ENCODE peak calls at places on chromosomes 2 and 18, in five cellular contexts. One of them, this sample, is unnamed.

GRCh38 chr2:54483426-54483825 is 27.3 kb downstream of the SPTBN1 start:
- DNase-seq in AG04449: no peak
- DNase-seq in NCI-H1105 treated with DMSO at 0.1 percent for 48 hours: no peak
- DNase-seq in A549: peak; percentile 22
- DNase-seq in Caki2: no peak
- DNase-seq in this sample: no peak

GRCh38 chr2:200756618-200757321 is 54.9 kb upstream of the BZW1 start:
- DNase-seq in AG04449: peak; percentile 41
- DNase-seq in NCI-H1105 treated with DMSO at 0.1 percent for 48 hours: no peak
- DNase-seq in A549: peak; percentile 89
- DNase-seq in Caki2: peak; percentile 97
- DNase-seq in this sample: no peak

GRCh38 chr18:52715421-52715820 is 375.4 kb downstream of the DCC start:
- DNase-seq in AG04449: no peak
- DNase-seq in NCI-H1105 treated with DMSO at 0.1 percent for 48 hours: no peak
- DNase-seq in A549: no peak
- DNase-seq in Caki2: no peak
- DNase-seq in this sample: no peak

GRCh38 chr2:230949966-230950832 is 25.2 kb upstream of the GPR55 start:
- DNase-seq in AG04449: no peak
- DNase-seq in NCI-H1105 treated with DMSO at 0.1 percent for 48 hours: no peak
- DNase-seq in A549: no peak
- DNase-seq in Caki2: no peak
- DNase-seq in this sample: no peak

GRCh38 chr2:10329880-10330699 is 27.4 kb downstream of the HPCAL1 start:
- DNase-seq in AG04449: no peak
- DNase-seq in NCI-H1105 treated with DMSO at 0.1 percent for 48 hours: no peak
- DNase-seq in A549: peak; percentile 80
- DNase-seq in Caki2: peak; percentile 80
- DNase-seq in this sample: no peak

GRCh38 chr2:201158111-201158929 is 24.6 kb upstream of the CASP10 start:
- DNase-seq in AG04449: no peak
- DNase-seq in NCI-H1105 treated with DMSO at 0.1 percent for 48 hours: peak; percentile 46
- DNase-seq in A549: peak; percentile 84
- DNase-seq in Caki2: peak; percentile 85
- DNase-seq in this sample: peak; percentile 85

GRCh38 chr2:149098722-149099121 is 60.2 kb downstream of the LYPD6B start:
- DNase-seq in AG04449: peak; percentile 76
- DNase-seq in NCI-H1105 treated with DMSO at 0.1 percent for 48 hours: no peak
- DNase-seq in A549: no peak
- DNase-seq in Caki2: peak; percentile 16
- DNase-seq in this sample: no peak

GRCh38 chr18:48948112-48949050 is 2.4 kb downstream of the SMAD7 start:
- DNase-seq in AG04449: no peak
- DNase-seq in NCI-H1105 treated with DMSO at 0.1 percent for 48 hours: peak; percentile 62
- DNase-seq in A549: no peak
- DNase-seq in Caki2: peak; percentile 62
- DNase-seq in this sample: no peak

GRCh38 chr2:3025261-3025660 is 352.4 kb downstream of the EIPR1 start:
- DNase-seq in AG04449: no peak
- DNase-seq in NCI-H1105 treated with DMSO at 0.1 percent for 48 hours: no peak
- DNase-seq in A549: no peak
- DNase-seq in Caki2: no peak
- DNase-seq in this sample: no peak

GRCh38 chr18:79439201-79440023 is 43.7 kb downstream of the NFATC1 start:
- DNase-seq in AG04449: peak; percentile 36
- DNase-seq in NCI-H1105 treated with DMSO at 0.1 percent for 48 hours: no peak
- DNase-seq in A549: no peak
- DNase-seq in Caki2: no peak
- DNase-seq in this sample: no peak

GRCh38 chr2:105473011-105473410 is 74.2 kb upstream of the FHL2 start:
- DNase-seq in AG04449: no peak
- DNase-seq in NCI-H1105 treated with DMSO at 0.1 percent for 48 hours: no peak
- DNase-seq in A549: no peak
- DNase-seq in Caki2: no peak
- DNase-seq in this sample: no peak

GRCh38 chr2:197309369-197310231 is 980 bp downstream of the ANKRD44 start:
- DNase-seq in AG04449: no peak
- DNase-seq in NCI-H1105 treated with DMSO at 0.1 percent for 48 hours: peak; percentile 3
- DNase-seq in A549: no peak
- DNase-seq in Caki2: peak; percentile 47
- DNase-seq in this sample: no peak

GRCh38 chr2:31354837-31355236 is 59.7 kb downstream of the XDH start:
- DNase-seq in AG04449: no peak
- DNase-seq in NCI-H1105 treated with DMSO at 0.1 percent for 48 hours: no peak
- DNase-seq in A549: peak; percentile 51
- DNase-seq in Caki2: no peak
- DNase-seq in this sample: no peak

GRCh38 chr2:46863895-46864294 is 51.7 kb downstream of the MCFD2 start:
- DNase-seq in AG04449: no peak
- DNase-seq in NCI-H1105 treated with DMSO at 0.1 percent for 48 hours: no peak
- DNase-seq in A549: no peak
- DNase-seq in Caki2: no peak
- DNase-seq in this sample: no peak

GRCh38 chr2:40325111-40325510 is 126.8 kb downstream of the SLC8A1 start:
- DNase-seq in AG04449: no peak
- DNase-seq in NCI-H1105 treated with DMSO at 0.1 percent for 48 hours: no peak
- DNase-seq in A549: no peak
- DNase-seq in Caki2: peak; percentile 49
- DNase-seq in this sample: no peak

GRCh38 chr18:5962362-5962761 is 67.0 kb upstream of the TMEM200C start:
- DNase-seq in AG04449: no peak
- DNase-seq in NCI-H1105 treated with DMSO at 0.1 percent for 48 hours: no peak
- DNase-seq in A549: no peak
- DNase-seq in Caki2: no peak
- DNase-seq in this sample: no peak

GRCh38 chr2:23940262-23940975 is at the start of gene UBXN2A:
- DNase-seq in AG04449: no peak
- DNase-seq in NCI-H1105 treated with DMSO at 0.1 percent for 48 hours: peak; percentile 68
- DNase-seq in A549: peak; percentile 85
- DNase-seq in Caki2: peak; percentile 84
- DNase-seq in this sample: peak; percentile 78